ENCODE peak calls at places on chromosomes 5 and 9, in eight cellular contexts. H, N, P, Y, Q, F, B and J are unnamed samples.
A peak's percentile ranks its signal among the peaks of the same experiment; 100 is the strongest.

GRCh38 chr5:181190711-181191525 is 14.1 kb downstream of the TRIM7 start:
- DNase-seq in H (peak; percentile 33), N (no peak), P (no peak), Y (peak; percentile 65), Q (peak; percentile 69), F (peak; percentile 63), B (peak; percentile 57), J (peak; percentile 39)

GRCh38 chr9:137218754-137219271 is 3.2 kb downstream of the RNF208 start:
- DNase-seq in H (no peak), N (peak; percentile 18), P (no peak), Y (no peak), Q (no peak), F (peak; percentile 63), B (no peak), J (peak; percentile 55)

GRCh38 chr9:97600531-97601227 is 32.5 kb downstream of the TSTD2 start:
- DNase-seq in H (no peak), N (no peak), P (no peak), Y (no peak), Q (no peak), F (no peak), B (no peak), J (no peak)

GRCh38 chr5:143213231-143213850 is 190.1 kb downstream of the NR3C1 start:
- DNase-seq in H (no peak), N (peak; percentile 54), P (no peak), Y (no peak), Q (peak; percentile 36), F (peak; percentile 54), B (no peak), J (peak; percentile 77)

GRCh38 chr5:164202338-164202737 is 696.9 kb downstream of the MAT2B start:
- DNase-seq in H (no peak), N (peak; percentile 92), P (no peak), Y (no peak), Q (no peak), F (peak; percentile 57), B (no peak), J (peak; percentile 83)

GRCh38 chr5:17360879-17361278 is 137.2 kb upstream of the TAF11L2 start:
- DNase-seq in H (no peak), N (no peak), P (no peak), Y (no peak), Q (no peak), F (no peak), B (no peak), J (no peak)

GRCh38 chr5:160266044-160266718 is 36.9 kb downstream of the FABP6 start:
- DNase-seq in H (no peak), N (no peak), P (no peak), Y (no peak), Q (peak; percentile 69), F (no peak), B (no peak), J (no peak)

GRCh38 chr5:4700082-4700481 is 440.0 kb upstream of the ADAMTS16 start:
- DNase-seq in H (no peak), N (peak; percentile 65), P (no peak), Y (no peak), Q (peak; percentile 41), F (peak; percentile 37), B (peak; percentile 24), J (peak; percentile 71)

GRCh38 chr9:125493384-125493783 is 213.6 kb downstream of the MAPKAP1 start:
- DNase-seq in H (no peak), N (no peak), P (no peak), Y (no peak), Q (no peak), F (no peak), B (no peak), J (no peak)

GRCh38 chr5:1185652-1186350 is 15.6 kb upstream of the SLC6A19 start:
- DNase-seq in H (no peak), N (no peak), P (no peak), Y (no peak), Q (no peak), F (no peak), B (peak; percentile 18), J (no peak)

GRCh38 chr9:6915635-6916034 is 157.9 kb downstream of the KDM4C start:
- DNase-seq in H (no peak), N (no peak), P (no peak), Y (no peak), Q (no peak), F (no peak), B (no peak), J (no peak)

GRCh38 chr9:3337515-3337914 is 188.3 kb downstream of the RFX3 start:
- DNase-seq in H (no peak), N (peak; percentile 72), P (no peak), Y (peak; percentile 18), Q (no peak), F (peak; percentile 79), B (peak; percentile 16), J (peak; percentile 69)

GRCh38 chr5:116573617-116574431 is 799 bp downstream of the SEMA6A start:
- DNase-seq in H (no peak), N (no peak), P (no peak), Y (peak; percentile 10), Q (peak; percentile 70), F (peak; percentile 34), B (peak; percentile 22), J (no peak)

GRCh38 chr5:113357696-113358476 is 76.9 kb downstream of the TSSK1B start:
- DNase-seq in H (no peak), N (peak; percentile 27), P (no peak), Y (no peak), Q (no peak), F (peak; percentile 17), B (no peak), J (peak; percentile 69)

GRCh38 chr5:139658928-139659667 is 10.9 kb downstream of the CXXC5 start:
- DNase-seq in H (no peak), N (peak; percentile 74), P (no peak), Y (no peak), Q (peak; percentile 82), F (peak; percentile 76), B (peak; percentile 59), J (peak; percentile 73)

GRCh38 chr5:167770461-167770860 is 521.0 kb upstream of the WWC1 start:
- DNase-seq in H (no peak), N (peak; percentile 89), P (no peak), Y (no peak), Q (no peak), F (peak; percentile 61), B (no peak), J (peak; percentile 54)

GRCh38 chr5:52743012-52743411 is 44.7 kb upstream of the ITGA1 start:
- DNase-seq in H (no peak), N (no peak), P (no peak), Y (no peak), Q (no peak), F (peak; percentile 40), B (no peak), J (no peak)

GRCh38 chr5:54904425-54904824 is 81.0 kb downstream of the ESM1 start:
- DNase-seq in H (no peak), N (peak; percentile 47), P (no peak), Y (no peak), Q (peak; percentile 49), F (peak; percentile 77), B (no peak), J (peak; percentile 76)

GRCh38 chr9:7799934-7800285 is 332 bp upstream of the DMAC1 start:
- DNase-seq in H (no peak), N (no peak), P (no peak), Y (no peak), Q (no peak), F (no peak), B (no peak), J (no peak)

GRCh38 chr5:165457854-165458481 is 1952.5 kb downstream of the MAT2B start:
- DNase-seq in H (no peak), N (peak; percentile 36), P (no peak), Y (no peak), Q (peak; percentile 21), F (peak; percentile 73), B (no peak), J (peak; percentile 69)

DNA sequence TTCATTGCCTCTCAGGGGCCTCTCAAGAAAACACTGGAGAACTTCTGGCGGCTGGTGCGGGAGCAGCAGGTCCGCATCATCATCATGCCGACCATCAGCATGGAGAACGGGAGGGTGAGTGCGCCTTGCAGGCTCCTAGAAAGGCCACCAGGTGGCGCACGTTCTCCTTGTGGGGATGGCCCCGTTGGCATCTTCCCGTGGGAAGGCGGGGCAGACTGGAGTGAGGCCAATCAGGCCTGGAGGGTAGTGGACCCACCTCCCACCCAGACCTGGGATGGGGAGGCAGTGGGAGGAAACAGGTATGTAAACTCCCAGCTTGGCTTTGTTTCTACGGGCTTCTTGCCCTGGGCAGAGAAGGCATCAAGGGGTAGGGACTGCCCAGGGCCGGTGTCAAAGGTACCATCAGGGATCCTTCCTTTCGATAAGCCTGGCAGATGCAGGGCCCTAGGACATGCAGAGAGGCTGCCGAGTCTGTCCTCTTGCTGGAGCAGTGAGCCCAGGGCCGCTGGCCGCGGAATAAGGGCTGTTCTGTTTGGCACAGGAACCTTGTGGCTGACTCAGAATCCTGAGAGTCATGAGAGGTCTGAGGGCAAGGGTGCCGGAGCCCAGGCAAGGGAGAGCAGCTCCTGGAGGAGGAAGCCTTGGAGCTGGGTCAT is 18.9 kb upstream of the SPTLC1 start:
- DNase-seq in H (peak; percentile 60), N (peak; percentile 53), P (peak; percentile 30), Y (peak; percentile 71), Q (peak; percentile 96), F (peak; percentile 86), B (peak; percentile 79), J (peak; percentile 76)
- H3K4me3 ChIP-seq in H (no peak overlapping the region), N (no peak overlapping the region), P (peak overlapping the region; percentile 64), Y (no peak overlapping the region), Q (no peak overlapping the region), F (peak overlapping the region; percentile 27), B (no peak overlapping the region), J (peak overlapping the region; percentile 3)

GRCh38 chr5:97931829-97932228 is 748.8 kb upstream of the RIOK2 start:
- DNase-seq in H (no peak), N (no peak), P (no peak), Y (no peak), Q (no peak), F (no peak), B (no peak), J (no peak)
- H3K4me3 ChIP-seq in H (no peak overlapping the region), N (no peak overlapping the region), P (no peak overlapping the region), Y (no peak overlapping the region), Q (no peak overlapping the region), F (no peak overlapping the region), B (no peak overlapping the region), J (no peak overlapping the region)

GRCh38 chr5:172345886-172346285 is 62.3 kb upstream of the UBTD2 start:
- DNase-seq in H (no peak), N (no peak), P (no peak), Y (no peak), Q (no peak), F (no peak), B (no peak), J (no peak)
- H3K4me3 ChIP-seq in H (no peak overlapping the region), N (no peak overlapping the region), P (no peak overlapping the region), Y (no peak overlapping the region), Q (no peak overlapping the region), F (no peak overlapping the region), B (no peak overlapping the region), J (no peak overlapping the region)

DNA sequence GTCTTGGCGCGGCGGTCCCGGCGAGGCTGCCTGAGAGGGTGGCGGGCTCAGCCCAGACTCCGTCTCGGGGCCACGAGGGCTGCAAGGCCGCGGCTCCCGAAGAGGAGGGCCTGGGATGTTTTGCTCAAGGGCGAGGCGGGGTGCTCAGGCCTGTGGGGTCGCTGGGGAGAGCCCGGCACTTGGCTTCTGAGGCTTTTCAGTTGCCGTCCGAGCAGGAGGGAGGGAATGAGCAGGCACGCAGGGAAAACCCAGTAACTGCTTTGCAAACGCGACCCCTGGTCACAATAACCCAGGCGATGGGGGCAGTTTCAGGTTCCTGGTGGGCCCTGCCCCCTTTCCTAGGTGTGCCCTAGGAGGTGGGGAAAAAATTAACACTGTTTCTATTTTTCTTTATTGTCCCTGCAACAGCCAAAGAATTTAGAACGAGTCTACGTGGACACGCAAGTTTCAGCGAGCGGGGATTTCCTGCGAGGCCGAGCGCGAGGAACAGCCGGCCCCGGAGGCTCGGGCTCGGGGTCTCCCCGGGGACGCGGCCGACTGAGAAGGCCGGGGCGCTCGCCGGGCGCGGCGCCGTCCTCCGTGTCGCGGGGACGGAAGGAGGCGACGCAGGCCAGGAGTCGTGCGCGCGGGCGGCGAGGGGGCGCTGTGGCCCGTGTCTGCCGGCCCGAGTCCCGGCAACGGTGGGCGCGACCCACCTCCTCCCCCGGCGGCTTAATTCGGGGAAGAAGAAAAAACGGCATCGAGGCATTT is 3.3 kb upstream of the IRX2 start:
- DNase-seq in H (no peak), N (no peak), P (no peak), Y (no peak), Q (peak; percentile 80), F (no peak), B (no peak), J (no peak)
- H3K4me3 ChIP-seq in H (no peak overlapping the region), N (peak overlapping the region; percentile 65), P (peak overlapping the region; percentile 65), Y (no peak overlapping the region), Q (peak overlapping the region; percentile 29), F (no peak overlapping the region), B (peak overlapping the region; percentile 56), J (no peak overlapping the region)